ENCODE peak calls at places on chromosomes 7 and 10, in six cellular contexts. One of them, this sample, is unnamed.

GRCh38 chr7:151062399-151063211 is 3.2 kb downstream of the SLC4A2 start:
- DNase-seq in HFFc6: peak; percentile 49
- DNase-seq in psoas muscle: peak; percentile 63
- DNase-seq in cardiac muscle cell: peak; percentile 93
- DNase-seq in cardiac fibroblast: peak; percentile 69
- DNase-seq in progenitor cell of endocrine pancreas: peak; percentile 91
- DNase-seq in this sample: peak; percentile 95

GRCh38 chr10:15045380-15045779 is 1.6 kb downstream of the OLAH start:
- DNase-seq in psoas muscle: no peak
- DNase-seq in progenitor cell of endocrine pancreas: no peak
- DNase-seq in HFFc6: no peak
- DNase-seq in cardiac fibroblast: no peak
- DNase-seq in cardiac muscle cell: no peak
- DNase-seq in this sample: no peak

GRCh38 chr10:102718220-102718619 is 3.8 kb downstream of the SFXN2 start:
- DNase-seq in psoas muscle: no peak
- DNase-seq in HFFc6: peak; percentile 43
- DNase-seq in cardiac fibroblast: peak; percentile 67
- DNase-seq in progenitor cell of endocrine pancreas: no peak
- DNase-seq in cardiac muscle cell: peak; percentile 67
- DNase-seq in this sample: peak; percentile 69

GRCh38 chr10:58414270-58415041 is 29.2 kb downstream of the TFAM start:
- DNase-seq in HFFc6: peak; percentile 84
- DNase-seq in cardiac fibroblast: peak; percentile 89
- DNase-seq in psoas muscle: no peak
- DNase-seq in cardiac muscle cell: peak; percentile 59
- DNase-seq in progenitor cell of endocrine pancreas: no peak
- DNase-seq in this sample: peak; percentile 52

GRCh38 chr10:15046626-15047025 is 2.9 kb downstream of the OLAH start:
- DNase-seq in progenitor cell of endocrine pancreas: no peak
- DNase-seq in cardiac fibroblast: peak; percentile 78
- DNase-seq in psoas muscle: no peak
- DNase-seq in cardiac muscle cell: no peak
- DNase-seq in HFFc6: peak; percentile 22
- DNase-seq in this sample: no peak

GRCh38 chr7:127514499-127514898 is 70.9 kb downstream of the GCC1 start:
- DNase-seq in cardiac fibroblast: peak; percentile 56
- DNase-seq in progenitor cell of endocrine pancreas: no peak
- DNase-seq in HFFc6: peak; percentile 47
- DNase-seq in cardiac muscle cell: peak; percentile 34
- DNase-seq in psoas muscle: no peak
- DNase-seq in this sample: peak; percentile 30

GRCh38 chr7:47764746-47765145 is 182.8 kb upstream of the TNS3 start:
- DNase-seq in cardiac fibroblast: no peak
- DNase-seq in psoas muscle: no peak
- DNase-seq in HFFc6: no peak
- DNase-seq in cardiac muscle cell: no peak
- DNase-seq in progenitor cell of endocrine pancreas: no peak
- DNase-seq in this sample: no peak

GRCh38 chr7:114919587-114919986 is 2.3 kb upstream of the MDFIC start:
- DNase-seq in psoas muscle: no peak
- DNase-seq in progenitor cell of endocrine pancreas: no peak
- DNase-seq in HFFc6: no peak
- DNase-seq in cardiac muscle cell: no peak
- DNase-seq in cardiac fibroblast: no peak
- DNase-seq in this sample: no peak

GRCh38 chr7:151601521-151602305 is 82.0 kb upstream of the RHEB start:
- DNase-seq in cardiac fibroblast: no peak
- DNase-seq in cardiac muscle cell: no peak
- DNase-seq in psoas muscle: no peak
- DNase-seq in HFFc6: no peak
- DNase-seq in progenitor cell of endocrine pancreas: no peak
- DNase-seq in this sample: no peak

GRCh38 chr10:119759832-119760231 is 34.0 kb downstream of the INPP5F start:
- DNase-seq in progenitor cell of endocrine pancreas: no peak
- DNase-seq in cardiac fibroblast: peak; percentile 48
- DNase-seq in cardiac muscle cell: no peak
- DNase-seq in HFFc6: peak; percentile 11
- DNase-seq in psoas muscle: no peak
- DNase-seq in this sample: no peak

GRCh38 chr7:114865564-114865963 is 56.3 kb upstream of the MDFIC start:
- DNase-seq in cardiac fibroblast: peak; percentile 83
- DNase-seq in HFFc6: peak; percentile 48
- DNase-seq in cardiac muscle cell: peak; percentile 52
- DNase-seq in psoas muscle: peak; percentile 39
- DNase-seq in progenitor cell of endocrine pancreas: no peak
- DNase-seq in this sample: peak; percentile 56

GRCh38 chr10:87740232-87740631 is 77.8 kb downstream of the ATAD1 start:
- DNase-seq in cardiac muscle cell: no peak
- DNase-seq in progenitor cell of endocrine pancreas: no peak
- DNase-seq in cardiac fibroblast: peak; percentile 85
- DNase-seq in HFFc6: peak; percentile 70
- DNase-seq in psoas muscle: no peak
- DNase-seq in this sample: no peak

GRCh38 chr7:111992601-111993000 is 213.6 kb downstream of the DOCK4 start:
- DNase-seq in cardiac muscle cell: no peak
- DNase-seq in cardiac fibroblast: no peak
- DNase-seq in psoas muscle: no peak
- DNase-seq in progenitor cell of endocrine pancreas: no peak
- DNase-seq in HFFc6: no peak
- DNase-seq in this sample: no peak

GRCh38 chr10:124343351-124344265 is 75.1 kb downstream of the OAT start:
- DNase-seq in progenitor cell of endocrine pancreas: no peak
- DNase-seq in cardiac fibroblast: no peak
- DNase-seq in psoas muscle: no peak
- DNase-seq in HFFc6: no peak
- DNase-seq in cardiac muscle cell: no peak
- DNase-seq in this sample: no peak

GRCh38 chr7:84529480-84530205 is 335.1 kb upstream of the SEMA3A start:
- DNase-seq in HFFc6: peak; percentile 73
- DNase-seq in psoas muscle: no peak
- DNase-seq in cardiac fibroblast: peak; percentile 80
- DNase-seq in cardiac muscle cell: no peak
- DNase-seq in progenitor cell of endocrine pancreas: no peak
- DNase-seq in this sample: peak; percentile 69

GRCh38 chr10:79397575-79398303 is 47.7 kb downstream of the ZCCHC24 start:
- DNase-seq in cardiac muscle cell: no peak
- DNase-seq in cardiac fibroblast: peak; percentile 80
- DNase-seq in progenitor cell of endocrine pancreas: no peak
- DNase-seq in HFFc6: no peak
- DNase-seq in psoas muscle: peak; percentile 77
- DNase-seq in this sample: peak; percentile 62

GRCh38 chr10:35420044-35420443 is 83.7 kb downstream of the CCNY start:
- DNase-seq in cardiac muscle cell: no peak
- DNase-seq in HFFc6: no peak
- DNase-seq in cardiac fibroblast: peak; percentile 44
- DNase-seq in psoas muscle: no peak
- DNase-seq in progenitor cell of endocrine pancreas: no peak
- DNase-seq in this sample: no peak

GRCh38 chr10:132570771-132571564 is 33.4 kb downstream of the INPP5A start:
- DNase-seq in progenitor cell of endocrine pancreas: no peak
- DNase-seq in psoas muscle: no peak
- DNase-seq in cardiac fibroblast: no peak
- DNase-seq in HFFc6: no peak
- DNase-seq in cardiac muscle cell: no peak
- DNase-seq in this sample: no peak

GRCh38 chr7:5424689-5425506 is 1.3 kb upstream of the TNRC18 start:
- DNase-seq in progenitor cell of endocrine pancreas: no peak
- DNase-seq in cardiac fibroblast: peak; percentile 74
- DNase-seq in psoas muscle: peak; percentile 69
- DNase-seq in HFFc6: peak; percentile 17
- DNase-seq in cardiac muscle cell: peak; percentile 32
- DNase-seq in this sample: peak; percentile 74

GRCh38 chr10:132389631-132390454 is 7.2 kb upstream of the PWWP2B start:
- DNase-seq in cardiac muscle cell: no peak
- DNase-seq in progenitor cell of endocrine pancreas: no peak
- DNase-seq in HFFc6: no peak
- DNase-seq in cardiac fibroblast: no peak
- DNase-seq in psoas muscle: peak; percentile 21
- DNase-seq in this sample: peak; percentile 40

GRCh38 chr7:148142660-148143248 is 447.8 kb upstream of the C7orf33 start:
- DNase-seq in HFFc6: peak; percentile 11
- DNase-seq in progenitor cell of endocrine pancreas: peak; percentile 14
- DNase-seq in cardiac fibroblast: peak; percentile 64
- DNase-seq in psoas muscle: no peak
- DNase-seq in cardiac muscle cell: peak; percentile 55
- DNase-seq in this sample: peak; percentile 71

DNA sequence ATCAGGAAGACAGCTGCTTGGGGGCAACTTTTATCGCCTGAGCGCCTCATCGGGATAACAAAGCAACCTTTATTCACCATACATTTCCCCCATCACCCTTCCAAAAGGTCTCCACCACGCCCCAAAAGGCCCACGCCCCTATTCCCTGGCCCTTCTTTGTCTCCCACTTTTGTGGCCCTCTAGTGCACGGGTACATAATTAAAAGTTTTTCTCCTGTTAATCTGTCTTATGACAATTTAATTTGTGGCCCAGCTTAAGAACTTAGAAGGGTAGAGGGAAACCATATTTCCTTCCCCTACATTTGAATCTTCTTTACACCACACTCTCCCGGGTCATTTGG is 643 bp downstream of the RP9 start:
- DNase-seq in HFFc6: peak; percentile 2
- DNase-seq in cardiac muscle cell: no peak
- DNase-seq in psoas muscle: no peak
- DNase-seq in cardiac fibroblast: no peak
- DNase-seq in progenitor cell of endocrine pancreas: no peak
- DNase-seq in this sample: peak; percentile 15
- TF ChIP-seq CTCF in HFFc6: peak; percentile 23
- TF ChIP-seq CTCF in cardiac muscle cell: peak; percentile 18
- TF ChIP-seq CTCF in psoas muscle: no peak
- TF ChIP-seq CTCF in cardiac fibroblast: no peak
- TF ChIP-seq CTCF in progenitor cell of endocrine pancreas: peak; percentile 16
- TF ChIP-seq CTCF in this sample: no peak

GRCh38 chr10:48472670-48473069 is 132.2 kb downstream of the ARHGAP22 start:
- DNase-seq in HFFc6: no peak
- DNase-seq in psoas muscle: no peak
- DNase-seq in progenitor cell of endocrine pancreas: no peak
- DNase-seq in cardiac muscle cell: no peak
- DNase-seq in cardiac fibroblast: no peak
- DNase-seq in this sample: no peak

GRCh38 chr10:48470115-48470892 is 134.6 kb downstream of the ARHGAP22 start:
- DNase-seq in cardiac fibroblast: peak; percentile 53
- DNase-seq in HFFc6: no peak
- DNase-seq in psoas muscle: no peak
- DNase-seq in progenitor cell of endocrine pancreas: peak; percentile 9
- DNase-seq in cardiac muscle cell: peak; percentile 42
- DNase-seq in this sample: peak; percentile 72

GRCh38 chr10:48469516-48470020 is 135.3 kb downstream of the ARHGAP22 start:
- DNase-seq in cardiac muscle cell: no peak
- DNase-seq in HFFc6: no peak
- DNase-seq in psoas muscle: no peak
- DNase-seq in progenitor cell of endocrine pancreas: no peak
- DNase-seq in cardiac fibroblast: no peak
- DNase-seq in this sample: no peak

GRCh38 chr10:48468866-48469511 is 135.9 kb downstream of the ARHGAP22 start:
- DNase-seq in cardiac muscle cell: no peak
- DNase-seq in psoas muscle: no peak
- DNase-seq in progenitor cell of endocrine pancreas: no peak
- DNase-seq in HFFc6: no peak
- DNase-seq in cardiac fibroblast: no peak
- DNase-seq in this sample: no peak

GRCh38 chr10:48470893-48471805 is 133.7 kb downstream of the ARHGAP22 start:
- DNase-seq in HFFc6: peak; percentile 62
- DNase-seq in progenitor cell of endocrine pancreas: peak; percentile 8
- DNase-seq in cardiac muscle cell: no peak
- DNase-seq in psoas muscle: no peak
- DNase-seq in cardiac fibroblast: no peak
- DNase-seq in this sample: no peak
- TF ChIP-seq CTCF in HFFc6: peak; percentile 55
- TF ChIP-seq CTCF in progenitor cell of endocrine pancreas: no peak
- TF ChIP-seq CTCF in cardiac muscle cell: no peak
- TF ChIP-seq CTCF in psoas muscle: no peak
- TF ChIP-seq CTCF in cardiac fibroblast: peak; percentile 10
- TF ChIP-seq CTCF in this sample: no peak

GRCh38 chr7:7737674-7738073 is 19.3 kb upstream of the RPA3 start:
- DNase-seq in HFFc6: no peak
- DNase-seq in cardiac muscle cell: no peak
- DNase-seq in progenitor cell of endocrine pancreas: no peak
- DNase-seq in psoas muscle: no peak
- DNase-seq in cardiac fibroblast: no peak
- DNase-seq in this sample: no peak

GRCh38 chr7:7731732-7732131 is 13.3 kb upstream of the RPA3 start:
- DNase-seq in cardiac fibroblast: no peak
- DNase-seq in psoas muscle: no peak
- DNase-seq in cardiac muscle cell: no peak
- DNase-seq in progenitor cell of endocrine pancreas: no peak
- DNase-seq in HFFc6: no peak
- DNase-seq in this sample: no peak

GRCh38 chr7:7736671-7737070 is 18.3 kb upstream of the RPA3 start:
- DNase-seq in cardiac fibroblast: no peak
- DNase-seq in progenitor cell of endocrine pancreas: no peak
- DNase-seq in cardiac muscle cell: no peak
- DNase-seq in psoas muscle: no peak
- DNase-seq in HFFc6: no peak
- DNase-seq in this sample: no peak

GRCh38 chr7:7738177-7738576 is 19.8 kb upstream of the RPA3 start:
- DNase-seq in progenitor cell of endocrine pancreas: no peak
- DNase-seq in cardiac muscle cell: no peak
- DNase-seq in psoas muscle: no peak
- DNase-seq in HFFc6: no peak
- DNase-seq in cardiac fibroblast: no peak
- DNase-seq in this sample: no peak

GRCh38 chr7:7732566-7733290 is 14.3 kb upstream of the RPA3 start:
- DNase-seq in psoas muscle: no peak
- DNase-seq in progenitor cell of endocrine pancreas: no peak
- DNase-seq in cardiac fibroblast: peak; percentile 51
- DNase-seq in cardiac muscle cell: no peak
- DNase-seq in HFFc6: peak; percentile 5
- DNase-seq in this sample: no peak
- TF ChIP-seq CTCF in psoas muscle: no peak
- TF ChIP-seq CTCF in progenitor cell of endocrine pancreas: no peak
- TF ChIP-seq CTCF in cardiac fibroblast: no peak
- TF ChIP-seq CTCF in cardiac muscle cell: no peak
- TF ChIP-seq CTCF in HFFc6: no peak
- TF ChIP-seq CTCF in this sample: no peak

DNA sequence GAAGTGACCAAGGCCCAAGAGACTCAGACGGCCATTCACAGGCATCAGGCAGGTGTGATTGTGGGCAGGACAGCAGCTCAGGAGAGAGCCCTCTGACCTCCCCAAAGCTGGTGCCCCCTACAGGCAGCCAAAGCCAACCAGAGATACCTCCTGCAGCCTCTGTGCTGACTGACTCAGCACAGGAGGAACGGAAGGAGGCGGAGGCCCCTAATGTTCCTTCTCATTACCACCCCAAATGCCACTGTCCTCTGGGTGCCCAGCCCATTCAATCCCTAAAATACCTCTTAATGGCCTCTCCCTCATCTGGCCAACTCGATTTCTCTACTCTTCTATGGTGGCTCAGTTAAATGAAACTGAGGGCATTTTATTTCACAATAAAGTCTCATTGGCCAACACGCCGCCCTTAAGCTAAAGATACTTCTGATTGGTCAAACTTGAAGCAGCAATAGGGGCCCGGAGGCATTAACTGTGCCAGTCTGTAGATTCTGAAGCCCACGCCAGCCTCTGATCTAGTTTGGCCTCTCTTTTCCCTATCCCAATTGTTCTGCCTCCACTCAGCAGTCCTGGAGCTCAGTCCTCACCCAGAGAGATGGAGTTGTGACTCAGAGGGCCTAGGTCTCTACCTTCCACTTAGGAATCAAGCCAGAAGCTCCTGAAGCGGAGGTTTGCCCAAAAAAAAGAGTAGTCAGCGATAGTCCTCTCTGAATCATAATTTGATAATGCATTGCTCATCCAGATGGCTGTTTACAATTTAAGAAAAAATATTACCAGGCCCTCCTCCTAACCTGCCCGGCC is 1.2 kb downstream of the CYREN start:
- DNase-seq in cardiac fibroblast: peak; percentile 25
- DNase-seq in cardiac muscle cell: peak; percentile 17
- DNase-seq in progenitor cell of endocrine pancreas: no peak
- DNase-seq in psoas muscle: peak; percentile 48
- DNase-seq in HFFc6: peak; percentile 48
- DNase-seq in this sample: peak; percentile 39
- TF ChIP-seq CTCF in cardiac fibroblast: peak; percentile 52
- TF ChIP-seq CTCF in cardiac muscle cell: peak; percentile 51
- TF ChIP-seq CTCF in progenitor cell of endocrine pancreas: peak; percentile 55
- TF ChIP-seq CTCF in psoas muscle: peak; percentile 45
- TF ChIP-seq CTCF in HFFc6: peak; percentile 72
- TF ChIP-seq CTCF in this sample: peak; percentile 23

This sample was measured in hepatocyte.